ENCODE peak calls at places on chromosomes 4 and X, in five cellular contexts. A is fibroblast of mammary gland, B is natural killer cell, O is kidney epithelial cell, T is astrocyte of the spinal cord. Q is an unnamed sample.

GRCh38 chr4:13711233-13711775 is 83.8 kb upstream of the BOD1L1 start:
- DNase-seq in A (no peak), B (no peak), O (no peak), T (no peak), Q (no peak)

GRCh38 chr4:75654905-75655304 is 18.3 kb downstream of the G3BP2 start:
- DNase-seq in A (no peak), B (no peak), O (no peak), T (no peak), Q (no peak)

GRCh38 chrX:134660627-134661026 is 2.4 kb upstream of the PLAC1 start:
- DNase-seq in A (no peak), B (no peak), O (no peak), T (no peak), Q (no peak)

GRCh38 chr4:526971-527460 is 28.0 kb downstream of the PIGG start:
- DNase-seq in A (no peak), B (no peak), O (no peak), T (no peak), Q (no peak)

GRCh38 chrX:51614353-51614752 is 4.4 kb downstream of the CENPVL3 start:
- DNase-seq in A (peak), B (no peak), O (no peak), T (peak), Q (peak)

GRCh38 chr4:115678425-115678941 is 565.1 kb upstream of the NDST4 start:
- DNase-seq in A (no peak), B (no peak), O (no peak), T (no peak), Q (no peak)

GRCh38 chr4:155828628-155829027 is 37.4 kb downstream of the ASIC5 start:
- DNase-seq in A (no peak), B (no peak), O (no peak), T (peak), Q (no peak)

GRCh38 chrX:49003696-49004095 is 1.6 kb upstream of the GRIPAP1 start:
- DNase-seq in A (no peak), B (no peak), O (no peak), T (no peak), Q (no peak)

GRCh38 chr4:67939195-67939594 is 24.1 kb downstream of the TMPRSS11A start:
- DNase-seq in A (no peak), B (no peak), O (no peak), T (no peak), Q (no peak)

GRCh38 chrX:115940888-115941332 is 229.6 kb upstream of the AGTR2 start:
- DNase-seq in A (peak), B (no peak), O (peak), T (peak), Q (no peak)

GRCh38 chr4:118076958-118077766 is 42.9 kb downstream of the NDST3 start:
- DNase-seq in A (peak), B (no peak), O (no peak), T (peak), Q (no peak)

GRCh38 chrX:115348440-115349225 is 59.1 kb downstream of the LUZP4 start:
- DNase-seq in A (no peak), B (no peak), O (no peak), T (no peak), Q (no peak)

GRCh38 chr4:25799522-25799921 is 63.3 kb downstream of the SEL1L3 start:
- DNase-seq in A (no peak), B (no peak), O (no peak), T (no peak), Q (no peak)

GRCh38 chrX:42246814-42247213 is 323.5 kb upstream of the CASK start:
- DNase-seq in A (no peak), B (no peak), O (no peak), T (no peak), Q (no peak)

GRCh38 chr4:153081693-153082092 is 122.5 kb upstream of the TRIM2 start:
- DNase-seq in A (no peak), B (no peak), O (no peak), T (no peak), Q (no peak)

GRCh38 chr4:128571747-128572146 is 237.8 kb upstream of the JADE1 start:
- DNase-seq in A (peak), B (no peak), O (peak), T (peak), Q (peak)

GRCh38 chr4:184019667-184020665 is 114.9 kb downstream of the STOX2 start:
- DNase-seq in A (no peak), B (no peak), O (no peak), T (no peak), Q (no peak)

GRCh38 chr4:128287159-128287870 is at the start of gene PGRMC2:
- DNase-seq in A (peak), B (peak), O (no peak), T (peak), Q (no peak)

GRCh38 chrX:123846598-123847038 is 13.2 kb upstream of the XIAP start:
- DNase-seq in A (peak), B (no peak), O (no peak), T (peak), Q (no peak)

GRCh38 chr4:140238353-140239041 is 84.5 kb upstream of the MAML3 start:
- DNase-seq in A (peak), B (no peak), O (no peak), T (peak), Q (no peak)

GRCh38 chr4:78528327-78528726 is 23.2 kb upstream of the ANXA3 start:
- DNase-seq in A (peak), B (no peak), O (no peak), T (no peak), Q (no peak)

GRCh38 chrX:53047228-53047627 is 1.4 kb upstream of the GPR173 start:
- DNase-seq in A (peak), B (no peak), O (no peak), T (no peak), Q (no peak)

GRCh38 chr4:4334798-4335520 is 44.9 kb downstream of the ZBTB49 start:
- DNase-seq in A (peak), B (peak), O (no peak), T (peak), Q (peak)

GRCh38 chr4:112112590-112113170 is 32.6 kb upstream of the FAM241A start:
- DNase-seq in A (no peak), B (no peak), O (no peak), T (peak), Q (no peak)

GRCh38 chr4:111537165-111537564 is 608.1 kb upstream of the FAM241A start:
- DNase-seq in A (peak), B (no peak), O (no peak), T (no peak), Q (no peak)

GRCh38 chr4:108586778-108587177 is 33.6 kb upstream of the RPL34 start:
- DNase-seq in A (no peak), B (no peak), O (no peak), T (no peak), Q (no peak)

GRCh38 chr4:101290651-101291050 is 56.7 kb downstream of the PPP3CA start:
- DNase-seq in A (no peak), B (no peak), O (no peak), T (no peak), Q (peak)

GRCh38 chr4:85780664-85781063 is 305.7 kb downstream of the ARHGAP24 start:
- DNase-seq in A (peak), B (no peak), O (no peak), T (peak), Q (no peak)

GRCh38 chr4:92968556-92968955 is 664.8 kb downstream of the GRID2 start:
- DNase-seq in A (peak), B (no peak), O (no peak), T (no peak), Q (no peak)

GRCh38 chr4:67885727-67886126 is 1.9 kb upstream of the TMPRSS11D start:
- DNase-seq in A (peak), B (no peak), O (peak), T (peak), Q (peak)

GRCh38 chr4:37567781-37568180 is 118.4 kb downstream of the RELL1 start:
- DNase-seq in A (peak), B (no peak), O (no peak), T (no peak), Q (no peak)

GRCh38 chr4:163217505-163217904 is 50.8 kb upstream of the NAF1 start:
- DNase-seq in A (no peak), B (no peak), O (no peak), T (no peak), Q (no peak)

GRCh38 chr4:15934259-15934658 is 4.3 kb downstream of the FGFBP1 start:
- DNase-seq in A (no peak), B (no peak), O (no peak), T (no peak), Q (no peak)

GRCh38 chrX:45767021-45767491 is 566.4 kb upstream of the DIPK2B start:
- DNase-seq in A (peak), B (no peak), O (no peak), T (peak), Q (no peak)

GRCh38 chr4:118845552-118846065 is 9.7 kb upstream of the SEC24D start:
- DNase-seq in A (no peak), B (no peak), O (no peak), T (no peak), Q (no peak)

GRCh38 chr4:30835044-30835443 is 114.9 kb downstream of the PCDH7 start:
- DNase-seq in A (no peak), B (no peak), O (no peak), T (no peak), Q (no peak)

GRCh38 chr4:153296424-153296823 is 48.1 kb upstream of the MND1 start:
- DNase-seq in A (peak), B (no peak), O (no peak), T (peak), Q (no peak)

GRCh38 chr4:160257324-160257723 is 1154.4 kb downstream of the RAPGEF2 start:
- DNase-seq in A (no peak), B (no peak), O (no peak), T (no peak), Q (no peak)

GRCh38 chr4:103478729-103479128 is 241.1 kb downstream of the TACR3 start:
- DNase-seq in A (peak), B (no peak), O (no peak), T (peak), Q (no peak)
- TF ChIP-seq CTCF in A (peak), B (no peak), O (no peak), T (no peak), Q (no peak)

DNA sequence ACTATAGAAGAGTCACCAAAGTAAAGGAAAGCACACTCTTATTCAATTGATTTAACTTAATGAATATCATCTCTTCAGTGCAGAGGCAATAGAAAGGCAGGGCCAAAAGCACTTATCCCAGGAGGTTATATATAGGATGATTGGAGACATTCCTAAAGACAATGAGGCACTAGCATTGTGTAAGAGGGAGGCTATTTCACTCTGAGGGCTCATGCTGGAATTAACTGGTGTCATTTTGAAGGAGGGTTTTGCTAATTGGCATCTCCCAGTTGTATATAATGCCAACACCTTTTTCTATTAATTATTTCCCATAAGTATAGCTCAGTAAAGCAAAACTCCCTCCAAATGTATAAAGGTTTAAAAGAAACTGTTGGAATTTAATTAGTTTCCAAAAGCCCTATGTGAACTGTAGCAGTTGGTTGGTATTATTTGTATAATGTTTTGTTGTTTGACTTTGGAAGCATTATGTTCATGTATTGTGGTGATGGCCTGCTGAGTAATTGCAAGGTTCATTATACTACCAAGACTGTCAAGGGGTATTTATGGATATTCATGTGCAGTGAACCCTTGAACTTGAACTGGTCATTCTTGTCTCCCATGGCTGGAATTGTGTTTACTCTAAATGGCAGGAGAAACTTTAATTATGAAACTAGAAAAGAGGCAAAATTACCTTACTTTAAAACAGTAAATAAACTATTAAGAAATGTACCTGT is 270.3 kb downstream of the BMPR1B start:
- DNase-seq in A (no peak), B (no peak), O (no peak), T (no peak), Q (peak)
- TF ChIP-seq CTCF in A (no peak), B (no peak), O (no peak), T (no peak), Q (no peak)

GRCh38 chrX:105872921-105873320 is 50.6 kb downstream of the NRK start:
- DNase-seq in A (peak), B (no peak), O (no peak), T (peak), Q (no peak)

GRCh38 chrX:105880491-105880890 is 58.2 kb downstream of the NRK start:
- DNase-seq in A (no peak), B (no peak), O (no peak), T (no peak), Q (no peak)

GRCh38 chrX:105874790-105875189 is 52.5 kb downstream of the NRK start:
- DNase-seq in A (no peak), B (no peak), O (no peak), T (no peak), Q (no peak)

DNA sequence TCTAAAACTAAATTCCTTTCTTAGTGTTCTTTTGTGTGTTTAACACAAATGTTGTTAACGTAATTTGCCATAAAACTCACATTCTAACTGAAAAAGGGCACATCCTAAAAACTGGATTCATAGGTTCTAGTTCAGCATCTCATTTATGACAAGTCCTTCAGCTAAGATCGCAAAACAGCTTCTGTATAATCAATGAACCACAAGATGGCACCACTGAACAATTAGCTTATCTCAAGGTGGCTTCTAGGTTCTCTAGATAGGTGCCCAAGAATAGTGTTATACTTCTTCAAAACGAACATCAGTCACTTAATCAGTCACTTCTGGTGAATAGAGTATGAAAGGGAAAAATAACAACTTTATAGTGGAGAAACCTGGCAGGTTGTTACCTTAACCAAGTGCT is 54.3 kb downstream of the NRK start:
- DNase-seq in A (peak), B (no peak), O (no peak), T (peak), Q (no peak)
- TF ChIP-seq CTCF in A (peak), B (no peak), O (peak), T (peak), Q (peak)

GRCh38 chr4:82217986-82218715 is 155.6 kb downstream of the HNRNPD start:
- DNase-seq in A (no peak), B (no peak), O (no peak), T (no peak), Q (no peak)
- TF ChIP-seq CTCF in A (peak), B (no peak), O (peak), T (peak), Q (peak)

DNA sequence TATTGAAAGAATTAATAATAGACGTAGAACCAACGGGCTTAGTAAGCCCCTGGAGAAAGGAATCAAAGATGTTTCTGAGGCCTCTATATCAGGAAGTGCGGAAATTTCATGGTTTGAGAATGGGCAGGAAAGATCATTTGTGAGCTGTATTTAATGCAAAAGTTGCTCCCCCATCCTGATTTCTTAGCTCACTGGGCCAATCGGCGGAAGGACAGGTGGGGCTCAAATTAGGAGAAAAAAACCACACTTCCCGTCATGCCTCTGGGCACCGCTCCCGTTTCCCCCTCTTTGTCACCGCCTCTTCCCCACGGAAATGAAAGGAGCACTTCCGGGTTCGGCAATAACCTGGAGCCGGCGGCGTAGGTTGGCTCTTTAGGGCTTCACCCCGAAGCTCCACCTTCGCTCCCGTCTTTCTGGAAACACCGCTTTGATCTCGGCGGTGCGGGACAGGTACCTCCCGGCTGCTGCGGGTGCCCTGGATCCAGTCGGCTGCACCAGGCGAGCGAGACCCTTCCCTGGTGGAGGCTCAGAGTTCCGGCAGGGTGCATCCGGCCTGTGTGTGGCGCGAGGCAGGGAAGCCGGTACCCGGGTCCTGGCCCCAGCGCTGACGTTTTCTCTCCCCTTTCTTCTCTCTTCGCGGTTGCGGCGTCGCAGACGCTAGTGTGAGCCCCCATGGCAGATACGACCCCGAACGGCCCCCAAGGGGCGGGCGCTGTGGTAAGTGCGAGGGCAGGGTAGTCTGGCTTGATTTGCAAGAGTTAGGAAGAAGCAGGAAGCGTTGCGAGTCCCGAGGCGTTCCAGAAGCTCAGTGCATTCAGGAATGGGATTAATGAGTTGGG is at the start of gene TMEM33:
- DNase-seq in A (peak), B (peak), O (peak), T (peak), Q (peak)
- TF ChIP-seq CTCF in A (no peak), B (no peak), O (no peak), T (no peak), Q (no peak)

GRCh38 chr4:2251073-2251794 is 9.3 kb upstream of the HAUS3 start:
- DNase-seq in A (no peak), B (no peak), O (no peak), T (no peak), Q (no peak)
- TF ChIP-seq CTCF in A (no peak), B (no peak), O (no peak), T (no peak), Q (no peak)

DNA sequence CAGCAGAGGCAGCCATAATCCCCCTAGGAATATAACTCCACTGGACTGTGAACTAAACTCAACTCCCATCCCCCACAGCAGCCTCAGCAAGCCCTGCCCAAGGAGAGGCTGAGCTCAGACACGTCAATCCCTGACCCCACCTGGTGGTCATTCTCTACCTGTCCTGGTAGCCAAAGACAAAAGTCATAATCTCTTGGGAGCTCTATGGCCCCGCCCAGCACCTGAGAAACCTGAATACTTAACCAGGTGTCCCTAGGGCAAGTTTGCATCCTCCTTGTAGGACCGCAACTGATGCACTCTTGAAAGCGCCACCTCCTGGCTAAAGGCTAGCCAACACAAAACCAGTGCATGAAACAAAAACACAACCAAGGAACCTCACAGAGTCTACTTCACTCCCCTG is 18.4 kb downstream of the CT47B1 start:
- DNase-seq in A (peak), B (no peak), O (no peak), T (no peak), Q (no peak)
- TF ChIP-seq CTCF in A (peak), B (no peak), O (no peak), T (peak), Q (peak)

DNA sequence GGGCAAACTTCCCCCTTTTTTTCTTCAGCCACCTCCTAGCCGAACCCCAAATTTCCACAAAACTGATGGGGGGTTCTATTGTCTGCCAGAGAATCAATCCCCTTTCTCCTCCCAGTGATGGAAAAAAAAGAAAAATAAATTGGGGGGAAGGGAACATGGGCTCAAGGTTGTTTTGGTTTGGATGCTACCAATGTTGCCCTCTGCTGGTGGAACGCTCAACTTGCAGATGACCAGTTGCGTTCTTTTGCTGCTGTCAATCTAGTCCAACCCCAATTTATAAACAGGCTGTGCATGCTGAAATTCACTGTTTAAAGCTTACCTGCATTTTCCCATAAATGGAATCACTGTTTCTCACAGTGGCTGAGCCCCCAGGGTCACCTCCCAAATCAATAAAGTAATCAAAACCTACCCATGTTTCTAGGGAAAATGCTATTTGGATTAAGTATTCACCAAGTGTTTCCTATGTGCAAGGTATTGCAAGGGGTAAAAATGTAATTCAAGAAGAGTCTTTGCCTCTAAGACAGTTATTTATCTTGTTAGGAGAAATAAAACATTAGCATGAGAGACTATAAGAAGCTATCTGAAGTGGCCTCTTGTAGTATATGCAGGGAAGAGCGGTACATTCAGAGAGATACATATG is 116.7 kb upstream of the TMEM164 start:
- DNase-seq in A (peak), B (no peak), O (no peak), T (peak), Q (no peak)
- TF ChIP-seq CTCF in A (peak), B (peak), O (peak), T (peak), Q (peak)

GRCh38 chr4:141703497-141703896 is 67.1 kb downstream of the IL15 start:
- DNase-seq in A (no peak), B (no peak), O (no peak), T (no peak), Q (no peak)
- TF ChIP-seq CTCF in A (peak), B (no peak), O (no peak), T (no peak), Q (peak)

Q was measured in epithelial cell of proximal tubule.